ENCODE peak calls at places on chromosomes 7 and 10, in four cellular contexts. D, G, L and S are unnamed samples.

GRCh38 chr10:95531994-95532399 is 29.2 kb downstream of the SORBS1 start:
- DNase-seq in D (no peak), G (no peak), L (no peak), S (no peak)

GRCh38 chr7:133735222-133735621 is 391.9 kb upstream of the LRGUK start:
- DNase-seq in D (no peak), G (no peak), L (no peak), S (no peak)

GRCh38 chr10:73847031-73847430 is 27.3 kb downstream of the CAMK2G start:
- DNase-seq in D (no peak), G (no peak), L (no peak), S (no peak)

GRCh38 chr10:70561558-70561957 is 41.0 kb downstream of the PRF1 start:
- DNase-seq in D (no peak), G (no peak), L (no peak), S (no peak)

GRCh38 chr10:3239066-3239919 is 66.7 kb upstream of the PITRM1 start:
- DNase-seq in D (no peak), G (peak), L (peak), S (peak)

GRCh38 chr7:128191136-128191844 is 49.8 kb upstream of the LEP start:
- DNase-seq in D (no peak), G (no peak), L (no peak), S (no peak)

GRCh38 chr7:117572826-117573620 is 93.2 kb downstream of the CFTR start:
- DNase-seq in D (no peak), G (no peak), L (no peak), S (no peak)

GRCh38 chr7:28988818-28989595 is 30.9 kb upstream of the TRIL start:
- DNase-seq in D (peak), G (no peak), L (no peak), S (no peak)

GRCh38 chr7:151462306-151462779 is 22.4 kb upstream of the CRYGN start:
- DNase-seq in D (no peak), G (no peak), L (no peak), S (no peak)

GRCh38 chr10:111034598-111035310 is 42.1 kb upstream of the ADRA2A start:
- DNase-seq in D (no peak), G (no peak), L (no peak), S (no peak)

GRCh38 chr7:41862261-41862660 is 159.4 kb upstream of the INHBA start:
- DNase-seq in D (no peak), G (no peak), L (no peak), S (no peak)

GRCh38 chr10:110747609-110748464 is 103.7 kb downstream of the RBM20 start:
- DNase-seq in D (no peak), G (no peak), L (no peak), S (no peak)

GRCh38 chr10:110260746-110261477 is 43.8 kb downstream of the SMNDC1 start:
- DNase-seq in D (no peak), G (no peak), L (no peak), S (no peak)